ENCODE peak calls at places on chromosomes 16 and 17, in four cellular contexts. One of them, this sample, is unnamed.

GRCh38 chr17:8151120-8151640 is 1.0 kb downstream of the PER1 start:
- DNase-seq in ACHN: no peak
- DNase-seq in Caki2: peak
- DNase-seq in GM13977: peak
- DNase-seq in this sample: peak

GRCh38 chr17:17440938-17441730 is 35.7 kb upstream of the MED9 start:
- DNase-seq in ACHN: no peak
- DNase-seq in Caki2: no peak
- DNase-seq in GM13977: no peak
- DNase-seq in this sample: no peak

GRCh38 chr17:3657874-3658783 is 10.2 kb downstream of the TAX1BP3 start:
- DNase-seq in GM13977: no peak
- DNase-seq in Caki2: no peak
- DNase-seq in ACHN: no peak
- DNase-seq in this sample: no peak

GRCh38 chr17:17028059-17028877 is 14.0 kb upstream of the MPRIP start:
- DNase-seq in Caki2: peak
- DNase-seq in GM13977: no peak
- DNase-seq in ACHN: peak
- DNase-seq in this sample: peak

GRCh38 chr17:17906418-17907215 is 65.6 kb downstream of the TOM1L2 start:
- DNase-seq in ACHN: no peak
- DNase-seq in Caki2: no peak
- DNase-seq in GM13977: no peak
- DNase-seq in this sample: no peak

GRCh38 chr17:52027081-52027480 is 131.4 kb downstream of the CA10 start:
- DNase-seq in Caki2: peak
- DNase-seq in GM13977: no peak
- DNase-seq in ACHN: no peak
- DNase-seq in this sample: peak

GRCh38 chr16:71723537-71724319 is 773 bp downstream of the PHLPP2 start:
- DNase-seq in Caki2: peak
- DNase-seq in ACHN: peak
- DNase-seq in GM13977: peak
- DNase-seq in this sample: peak

GRCh38 chr16:48559462-48560211 is 50.3 kb downstream of the N4BP1 start:
- DNase-seq in Caki2: no peak
- DNase-seq in GM13977: no peak
- DNase-seq in ACHN: no peak
- DNase-seq in this sample: no peak

GRCh38 chr16:12497558-12497957 is 306.1 kb downstream of the CPPED1 start:
- DNase-seq in Caki2: no peak
- DNase-seq in GM13977: no peak
- DNase-seq in ACHN: no peak
- DNase-seq in this sample: no peak

GRCh38 chr16:188674-189073 is 8.4 kb downstream of the HBQ1 start:
- DNase-seq in GM13977: no peak
- DNase-seq in Caki2: peak
- DNase-seq in ACHN: no peak
- DNase-seq in this sample: peak

GRCh38 chr16:27429981-27430441 is 28.0 kb downstream of the IL21R start:
- DNase-seq in Caki2: no peak
- DNase-seq in ACHN: no peak
- DNase-seq in GM13977: no peak
- DNase-seq in this sample: no peak

GRCh38 chr16:84821728-84822676 is 2.2 kb downstream of the CRISPLD2 start:
- DNase-seq in ACHN: no peak
- DNase-seq in Caki2: no peak
- DNase-seq in GM13977: no peak
- DNase-seq in this sample: no peak

GRCh38 chr16:16197966-16198365 is 25.3 kb downstream of the ABCC6 start:
- DNase-seq in GM13977: no peak
- DNase-seq in ACHN: no peak
- DNase-seq in Caki2: no peak
- DNase-seq in this sample: no peak

GRCh38 chr16:4109250-4109736 is 6.9 kb downstream of the ADCY9 start:
- DNase-seq in ACHN: peak
- DNase-seq in GM13977: no peak
- DNase-seq in Caki2: no peak
- DNase-seq in this sample: peak

GRCh38 chr17:77076046-77076882 is 64.5 kb upstream of the SEC14L1 start:
- DNase-seq in ACHN: no peak
- DNase-seq in GM13977: no peak
- DNase-seq in Caki2: no peak
- DNase-seq in this sample: peak

GRCh38 chr17:41689497-41690299 is 1.0 kb downstream of the EIF1 start:
- DNase-seq in Caki2: peak
- DNase-seq in ACHN: peak
- DNase-seq in GM13977: no peak
- DNase-seq in this sample: peak

GRCh38 chr17:27355419-27355818 is 61.5 kb downstream of the WSB1 start:
- DNase-seq in Caki2: no peak
- DNase-seq in GM13977: no peak
- DNase-seq in ACHN: no peak
- DNase-seq in this sample: no peak

GRCh38 chr17:64009571-64010402 is 10.6 kb downstream of the ICAM2 start:
- DNase-seq in Caki2: no peak
- DNase-seq in ACHN: peak
- DNase-seq in GM13977: no peak
- DNase-seq in this sample: peak

GRCh38 chr17:67801626-67802175 is 23.6 kb upstream of the BPTF start:
- DNase-seq in ACHN: no peak
- DNase-seq in Caki2: no peak
- DNase-seq in GM13977: no peak
- DNase-seq in this sample: no peak

GRCh38 chr16:58409316-58409973 is 17.2 kb downstream of the GINS3 start:
- DNase-seq in Caki2: peak
- DNase-seq in ACHN: no peak
- DNase-seq in GM13977: no peak
- DNase-seq in this sample: peak

GRCh38 chr17:50820651-50821050 is 14.7 kb upstream of the WFIKKN2 start:
- DNase-seq in ACHN: no peak
- DNase-seq in Caki2: no peak
- DNase-seq in GM13977: no peak
- DNase-seq in this sample: no peak

GRCh38 chr16:11109551-11109950 is 146.5 kb downstream of the SOCS1 start:
- DNase-seq in Caki2: no peak
- DNase-seq in GM13977: no peak
- DNase-seq in ACHN: no peak
- DNase-seq in this sample: no peak

GRCh38 chr16:3145151-3145550 is 10.3 kb downstream of the ZNF213 start:
- DNase-seq in ACHN: no peak
- DNase-seq in Caki2: no peak
- DNase-seq in GM13977: no peak
- DNase-seq in this sample: no peak

GRCh38 chr16:89094252-89094901 is 725 bp downstream of the ACSF3 start:
- DNase-seq in ACHN: peak
- DNase-seq in Caki2: peak
- DNase-seq in GM13977: peak
- DNase-seq in this sample: peak

GRCh38 chr16:71645450-71645849 is 19.5 kb downstream of the MARVELD3 start:
- DNase-seq in ACHN: peak
- DNase-seq in Caki2: no peak
- DNase-seq in GM13977: peak
- DNase-seq in this sample: peak

GRCh38 chr17:17840751-17841591 is 4.2 kb upstream of the SREBF1 start:
- DNase-seq in ACHN: peak
- DNase-seq in Caki2: no peak
- DNase-seq in GM13977: no peak
- DNase-seq in this sample: peak

GRCh38 chr16:83356266-83356665 is 451.5 kb upstream of the HSBP1 start:
- DNase-seq in GM13977: peak
- DNase-seq in ACHN: peak
- DNase-seq in Caki2: peak
- DNase-seq in this sample: peak

GRCh38 chr17:9240659-9241370 is 219.5 kb downstream of the NTN1 start:
- DNase-seq in GM13977: peak
- DNase-seq in Caki2: peak
- DNase-seq in ACHN: no peak
- DNase-seq in this sample: peak

GRCh38 chr17:34579017-34579946 is at the start of gene TMEM132E:
- DNase-seq in GM13977: peak
- DNase-seq in ACHN: peak
- DNase-seq in Caki2: peak
- DNase-seq in this sample: peak

GRCh38 chr17:41528959-41529353 is 848 bp upstream of the KRT19 start:
- DNase-seq in Caki2: no peak
- DNase-seq in GM13977: no peak
- DNase-seq in ACHN: no peak
- DNase-seq in this sample: no peak

GRCh38 chr16:75264531-75264998 is 13.1 kb upstream of the BCAR1 start:
- DNase-seq in GM13977: no peak
- DNase-seq in ACHN: no peak
- DNase-seq in Caki2: no peak
- DNase-seq in this sample: peak

GRCh38 chr17:66185842-66186241 is 6.1 kb downstream of the CEP112 start:
- DNase-seq in GM13977: no peak
- DNase-seq in Caki2: peak
- DNase-seq in ACHN: no peak
- DNase-seq in this sample: peak

GRCh38 chr16:56944954-56945839 is 13.3 kb downstream of the HERPUD1 start:
- DNase-seq in GM13977: no peak
- DNase-seq in Caki2: peak
- DNase-seq in ACHN: no peak
- DNase-seq in this sample: peak

GRCh38 chr16:52123063-52123839 is 423.7 kb downstream of the TOX3 start:
- DNase-seq in GM13977: no peak
- DNase-seq in ACHN: no peak
- DNase-seq in Caki2: no peak
- DNase-seq in this sample: no peak

GRCh38 chr17:44177641-44178040 is 7.1 kb downstream of the ASB16 start:
- DNase-seq in GM13977: no peak
- DNase-seq in Caki2: no peak
- DNase-seq in ACHN: no peak
- DNase-seq in this sample: no peak

GRCh38 chr17:38870259-38871165 is 654 bp downstream of the LASP1 start:
- DNase-seq in ACHN: peak
- DNase-seq in Caki2: peak
- DNase-seq in GM13977: peak
- DNase-seq in this sample: peak